ENCODE peak calls at places on chromosomes 6 and 20, in six cellular contexts. P, D, X, E, J and F are unnamed samples.

GRCh38 chr6:90216081-90216977 is 80.3 kb downstream of the BACH2 start:
- DNase-seq in D (no peak), X (no peak), E (no peak), J (peak; percentile 49), P (no peak), F (no peak)

GRCh38 chr6:163405412-163406309 is 8.9 kb upstream of the QKI start:
- DNase-seq in E (no peak), X (no peak), P (no peak), D (peak; percentile 89), J (peak; percentile 90), F (no peak)

GRCh38 chr20:56629464-56630085 is 469 bp downstream of the TFAP2C start:
- DNase-seq in D (no peak), X (no peak), P (no peak), J (no peak), E (no peak), F (no peak)

GRCh38 chr6:36724514-36725385 is 27.1 kb downstream of the RAB44 start:
- DNase-seq in X (peak; percentile 28), P (peak; percentile 53), E (no peak), D (peak; percentile 85), J (peak; percentile 79), F (peak; percentile 54)

GRCh38 chr6:144405173-144405572 is 120.0 kb downstream of the UTRN start:
- DNase-seq in P (no peak), X (no peak), E (no peak), J (no peak), D (no peak), F (no peak)

GRCh38 chr20:40991181-40991889 is 37.3 kb upstream of the TOP1 start:
- DNase-seq in P (no peak), D (no peak), E (peak; percentile 12), X (peak; percentile 7), J (peak; percentile 63), F (no peak)

GRCh38 chr6:141261016-141261671 is 871.6 kb upstream of the GJE1 start:
- DNase-seq in E (no peak), P (no peak), J (peak; percentile 32), D (no peak), X (no peak), F (no peak)

GRCh38 chr6:44559486-44560270 is 172.2 kb downstream of the CDC5L start:
- DNase-seq in X (no peak), D (no peak), E (no peak), P (no peak), J (no peak), F (no peak)

GRCh38 chr6:3247255-3248146 is 11.2 kb upstream of the PSMG4 start:
- DNase-seq in P (no peak), D (no peak), X (no peak), J (peak; percentile 79), E (no peak), F (no peak)

GRCh38 chr20:49399329-49399728 is 83.1 kb downstream of the KCNB1 start:
- DNase-seq in J (no peak), E (no peak), X (no peak), P (no peak), D (no peak), F (no peak)

GRCh38 chr20:35953411-35954199 is 697 bp downstream of the SCAND1 start:
- DNase-seq in J (peak; percentile 79), P (peak; percentile 57), E (peak; percentile 50), X (peak; percentile 59), D (peak; percentile 88), F (peak; percentile 95)

GRCh38 chr20:18624948-18625347 is 37.1 kb downstream of the DTD1 start:
- DNase-seq in X (no peak), D (no peak), P (no peak), E (no peak), J (no peak), F (no peak)

GRCh38 chr6:35690484-35690883 is 1.8 kb upstream of the FKBP5 start:
- DNase-seq in E (no peak), D (no peak), J (no peak), X (no peak), P (no peak), F (no peak)

GRCh38 chr6:37689356-37689755 is 8.3 kb downstream of the MDGA1 start:
- DNase-seq in E (no peak), P (no peak), D (no peak), X (no peak), J (no peak), F (no peak)

GRCh38 chr6:71289039-71289801 is 609 bp downstream of the OGFRL1 start:
- DNase-seq in E (no peak), P (no peak), X (peak; percentile 11), J (peak; percentile 64), D (peak; percentile 84), F (no peak)

GRCh38 chr6:20696676-20697075 is 162.4 kb downstream of the CDKAL1 start:
- DNase-seq in X (no peak), P (no peak), J (no peak), D (no peak), E (no peak), F (no peak)

GRCh38 chr6:117928833-117929232 is 21.8 kb downstream of the SLC35F1 start:
- DNase-seq in D (no peak), P (no peak), X (no peak), J (no peak), E (no peak), F (no peak)

GRCh38 chr6:101396552-101397173 is 3.2 kb downstream of the GRIK2 start:
- DNase-seq in X (peak; percentile 5), P (peak; percentile 18), E (no peak), J (peak; percentile 59), D (peak; percentile 85), F (no peak)

GRCh38 chr6:30727920-30728605 is 7.9 kb downstream of the TUBB start:
- DNase-seq in E (no peak), D (peak; percentile 71), J (no peak), X (no peak), P (no peak), F (no peak)

GRCh38 chr6:13708679-13709261 is 2.9 kb downstream of the RANBP9 start:
- DNase-seq in D (no peak), J (no peak), X (peak; percentile 9), P (no peak), E (no peak), F (no peak)

GRCh38 chr6:18415671-18416340 is 28.7 kb downstream of the RNF144B start:
- DNase-seq in P (no peak), E (no peak), D (no peak), X (no peak), J (no peak), F (no peak)

GRCh38 chr6:155079985-155080452 is 84.9 kb downstream of the TIAM2 start:
- DNase-seq in D (no peak), E (no peak), J (no peak), X (no peak), P (no peak), F (no peak)